ENCODE peak calls at places on chromosome 22, in eight cellular contexts. B is CD4-positive, CD25-positive, alpha-beta regulatory T cell; J is PC-9; F is HTR-8/SVneo; W is HEK293T; C is glutamatergic neuron; D is cardiac fibroblast; V is T-helper 17 cell. H is an unnamed sample.

GRCh38 chr22:49119551-49119952 is 708.1 kb downstream of the BRD1 start:
- DNase-seq in B (no peak), J (no peak), F (no peak), W (no peak), C (no peak), D (no peak), V (no peak), H (no peak)

GRCh38 chr22:30861688-30862552 is 106.7 kb downstream of the MORC2 start:
- DNase-seq in B (no peak), J (no peak), F (no peak), W (peak), C (no peak), D (no peak), V (no peak), H (no peak)

GRCh38 chr22:49502126-49502826 is 325.4 kb downstream of the BRD1 start:
- DNase-seq in B (no peak), J (peak), F (peak), W (no peak), C (no peak), D (no peak), V (no peak), H (no peak)

GRCh38 chr22:45441158-45441557 is 27.7 kb downstream of the RIBC2 start:
- DNase-seq in B (no peak), J (peak), F (peak), W (peak), C (peak), D (peak), V (no peak), H (peak)

GRCh38 chr22:27028093-27028492 is 370.7 kb downstream of the MIAT start:
- DNase-seq in B (no peak), J (no peak), F (no peak), W (no peak), C (no peak), D (no peak), V (no peak), H (no peak)

GRCh38 chr22:42719656-42720262 is 911 bp downstream of the A4GALT start:
- DNase-seq in B (no peak), J (no peak), F (no peak), W (no peak), C (no peak), D (peak), V (no peak), H (no peak)

GRCh38 chr22:46096706-46097230 is 53.6 kb upstream of the PPARA start:
- DNase-seq in B (no peak), J (no peak), F (no peak), W (no peak), C (no peak), D (no peak), V (no peak), H (no peak)

GRCh38 chr22:39664485-39665200 is 94.1 kb downstream of the CACNA1I start:
- DNase-seq in B (peak), J (peak), F (no peak), W (peak), C (peak), D (no peak), V (peak), H (no peak)

GRCh38 chr22:41799486-41800347 is 762 bp upstream of the CCDC134 start:
- DNase-seq in B (no peak), J (no peak), F (no peak), W (peak), C (peak), D (peak), V (no peak), H (no peak)

GRCh38 chr22:35725521-35725920 is 7.8 kb downstream of the APOL5 start:
- DNase-seq in B (no peak), J (no peak), F (no peak), W (no peak), C (no peak), D (no peak), V (no peak), H (no peak)

GRCh38 chr22:29205598-29206371 is at the start of gene EMID1:
- DNase-seq in B (no peak), J (peak), F (peak), W (peak), C (peak), D (peak), V (no peak), H (no peak)

GRCh38 chr22:20928573-20928967 is 11.4 kb downstream of the CRKL start:
- DNase-seq in B (no peak), J (no peak), F (no peak), W (no peak), C (no peak), D (no peak), V (no peak), H (no peak)

GRCh38 chr22:20205964-20206708 is 55.3 kb upstream of the CCDC188 start:
- DNase-seq in B (peak), J (peak), F (peak), W (peak), C (no peak), D (peak), V (peak), H (peak)

GRCh38 chr22:48920776-48921241 is 906.9 kb downstream of the BRD1 start:
- DNase-seq in B (no peak), J (no peak), F (no peak), W (no peak), C (no peak), D (no peak), V (no peak), H (no peak)

GRCh38 chr22:41348964-41349484 is 32.7 kb upstream of the TEF start:
- DNase-seq in B (no peak), J (no peak), F (no peak), W (no peak), C (no peak), D (no peak), V (no peak), H (no peak)

GRCh38 chr22:36331912-36332622 is 55.7 kb downstream of the MYH9 start:
- DNase-seq in B (peak), J (peak), F (no peak), W (no peak), C (no peak), D (peak), V (peak), H (peak)

GRCh38 chr22:24338701-24339451 is 68.2 kb downstream of the SPECC1L start:
- DNase-seq in B (no peak), J (no peak), F (no peak), W (no peak), C (no peak), D (no peak), V (no peak), H (no peak)

GRCh38 chr22:49015993-49016908 is 811.4 kb downstream of the BRD1 start:
- DNase-seq in B (no peak), J (no peak), F (no peak), W (no peak), C (no peak), D (no peak), V (no peak), H (peak)

GRCh38 chr22:46561435-46561905 is 24.1 kb upstream of the CELSR1 start:
- DNase-seq in B (no peak), J (peak), F (no peak), W (peak), C (peak), D (no peak), V (no peak), H (no peak)

GRCh38 chr22:29171721-29172120 is 34.0 kb upstream of the EMID1 start:
- DNase-seq in B (no peak), J (no peak), F (no peak), W (peak), C (no peak), D (no peak), V (no peak), H (no peak)

GRCh38 chr22:41565403-41566054 is 4.7 kb downstream of the CSDC2 start:
- DNase-seq in B (no peak), J (peak), F (peak), W (no peak), C (no peak), D (peak), V (no peak), H (no peak)

GRCh38 chr22:37806409-37807338 is 1.1 kb upstream of the GCAT start:
- DNase-seq in B (no peak), J (peak), F (no peak), W (no peak), C (no peak), D (peak), V (no peak), H (no peak)

GRCh38 chr22:27435839-27436581 is 365.5 kb downstream of the MN1 start:
- DNase-seq in B (no peak), J (no peak), F (no peak), W (no peak), C (peak), D (peak), V (no peak), H (no peak)

H was measured in activated T-helper 2 cell treated with anti-CD3 and anti-CD28 coated beads, Interferon-gamma antibody, Interleukin-2, Interleukin-4, amounts not matched to agents 10 μg/mL and 5 μg/mL and 100 μg/mL, durations not matched to agents 14 hours and 24 hours and 36 hours.